ENCODE peak calls at places on chromosomes 1 and 21, in seven cellular contexts. One of them, this sample, is unnamed.
A peak's percentile ranks its signal among the peaks of the same experiment; 100 is the strongest.

GRCh38 chr1:84467298-84467697 is 11.8 kb upstream of the RPF1 start:
- DNase-seq in H9: no peak
- DNase-seq in GM23248: no peak
- DNase-seq in Karpas-422: no peak
- DNase-seq in HCT116: no peak
- DNase-seq in neural progenitor cell: no peak
- DNase-seq in fibroblast of lung: no peak
- DNase-seq in this sample: no peak

GRCh38 chr1:89765774-89766173 is 55.1 kb upstream of the LRRC8D start:
- DNase-seq in H9: no peak
- DNase-seq in GM23248: no peak
- DNase-seq in Karpas-422: no peak
- DNase-seq in HCT116: no peak
- DNase-seq in neural progenitor cell: no peak
- DNase-seq in fibroblast of lung: no peak
- DNase-seq in this sample: no peak

GRCh38 chr21:44932366-44933181 is 7.3 kb upstream of the SLX9 start:
- DNase-seq in H9: no peak
- DNase-seq in GM23248: peak; percentile 72
- DNase-seq in Karpas-422: peak; percentile 83
- DNase-seq in HCT116: no peak
- DNase-seq in neural progenitor cell: peak; percentile 66
- DNase-seq in fibroblast of lung: no peak
- DNase-seq in this sample: no peak

GRCh38 chr1:86156571-86157455 is at the start of gene COL24A1:
- DNase-seq in H9: peak; percentile 89
- DNase-seq in GM23248: peak; percentile 68
- DNase-seq in Karpas-422: peak; percentile 26
- DNase-seq in HCT116: no peak
- DNase-seq in neural progenitor cell: peak; percentile 87
- DNase-seq in fibroblast of lung: peak; percentile 71
- DNase-seq in this sample: no peak

GRCh38 chr1:107326823-107327445 is 186.1 kb downstream of the NTNG1 start:
- DNase-seq in H9: no peak
- DNase-seq in GM23248: peak; percentile 47
- DNase-seq in Karpas-422: peak; percentile 41
- DNase-seq in HCT116: no peak
- DNase-seq in neural progenitor cell: no peak
- DNase-seq in fibroblast of lung: peak; percentile 11
- DNase-seq in this sample: peak; percentile 10

GRCh38 chr1:111747282-111747734 is 8.1 kb upstream of the INKA2 start:
- DNase-seq in H9: peak; percentile 80
- DNase-seq in GM23248: peak; percentile 87
- DNase-seq in Karpas-422: peak; percentile 94
- DNase-seq in HCT116: peak; percentile 90
- DNase-seq in neural progenitor cell: peak; percentile 70
- DNase-seq in fibroblast of lung: peak; percentile 84
- DNase-seq in this sample: peak; percentile 91

GRCh38 chr1:184482113-184482512 is 95.3 kb downstream of the C1orf21 start:
- DNase-seq in H9: no peak
- DNase-seq in GM23248: peak; percentile 7
- DNase-seq in Karpas-422: no peak
- DNase-seq in HCT116: no peak
- DNase-seq in neural progenitor cell: no peak
- DNase-seq in fibroblast of lung: peak; percentile 88
- DNase-seq in this sample: no peak

GRCh38 chr1:85566890-85567289 is 13.7 kb upstream of the CCN1 start:
- DNase-seq in H9: no peak
- DNase-seq in GM23248: peak; percentile 46
- DNase-seq in Karpas-422: no peak
- DNase-seq in HCT116: no peak
- DNase-seq in neural progenitor cell: no peak
- DNase-seq in fibroblast of lung: no peak
- DNase-seq in this sample: no peak

GRCh38 chr1:215290018-215290417 is 207.5 kb downstream of the KCNK2 start:
- DNase-seq in H9: no peak
- DNase-seq in GM23248: peak; percentile 67
- DNase-seq in Karpas-422: no peak
- DNase-seq in HCT116: no peak
- DNase-seq in neural progenitor cell: no peak
- DNase-seq in fibroblast of lung: no peak
- DNase-seq in this sample: peak; percentile 19

GRCh38 chr1:208203848-208204609 is 40.2 kb downstream of the PLXNA2 start:
- DNase-seq in H9: no peak
- DNase-seq in GM23248: peak; percentile 75
- DNase-seq in Karpas-422: no peak
- DNase-seq in HCT116: no peak
- DNase-seq in neural progenitor cell: no peak
- DNase-seq in fibroblast of lung: peak; percentile 36
- DNase-seq in this sample: peak; percentile 70

GRCh38 chr21:37530901-37531351 is 164.4 kb downstream of the DYRK1A start:
- DNase-seq in H9: no peak
- DNase-seq in GM23248: no peak
- DNase-seq in Karpas-422: no peak
- DNase-seq in HCT116: no peak
- DNase-seq in neural progenitor cell: peak; percentile 13
- DNase-seq in fibroblast of lung: no peak
- DNase-seq in this sample: no peak

GRCh38 chr1:180609643-180610555 is 21.9 kb upstream of the XPR1 start:
- DNase-seq in H9: no peak
- DNase-seq in GM23248: peak; percentile 54
- DNase-seq in Karpas-422: no peak
- DNase-seq in HCT116: no peak
- DNase-seq in neural progenitor cell: no peak
- DNase-seq in fibroblast of lung: peak; percentile 51
- DNase-seq in this sample: peak; percentile 29

GRCh38 chr1:119919241-119919640 is 22.9 kb upstream of the ADAM30 start:
- DNase-seq in H9: no peak
- DNase-seq in GM23248: no peak
- DNase-seq in Karpas-422: no peak
- DNase-seq in HCT116: no peak
- DNase-seq in neural progenitor cell: no peak
- DNase-seq in fibroblast of lung: no peak
- DNase-seq in this sample: no peak

GRCh38 chr1:164774819-164775654 is 216.1 kb downstream of the PBX1 start:
- DNase-seq in H9: no peak
- DNase-seq in GM23248: no peak
- DNase-seq in Karpas-422: no peak
- DNase-seq in HCT116: no peak
- DNase-seq in neural progenitor cell: peak; percentile 61
- DNase-seq in fibroblast of lung: no peak
- DNase-seq in this sample: no peak

GRCh38 chr1:209600541-209600940 is 17.0 kb downstream of the CAMK1G start:
- DNase-seq in H9: no peak
- DNase-seq in GM23248: peak; percentile 12
- DNase-seq in Karpas-422: no peak
- DNase-seq in HCT116: no peak
- DNase-seq in neural progenitor cell: no peak
- DNase-seq in fibroblast of lung: no peak
- DNase-seq in this sample: no peak

GRCh38 chr1:160665330-160666078 is 18.7 kb upstream of the SLAMF1 start:
- DNase-seq in H9: no peak
- DNase-seq in GM23248: no peak
- DNase-seq in Karpas-422: no peak
- DNase-seq in HCT116: no peak
- DNase-seq in neural progenitor cell: no peak
- DNase-seq in fibroblast of lung: no peak
- DNase-seq in this sample: no peak

GRCh38 chr1:21820597-21821232 is 8.7 kb downstream of the LDLRAD2 start:
- DNase-seq in H9: no peak
- DNase-seq in GM23248: no peak
- DNase-seq in Karpas-422: peak; percentile 20
- DNase-seq in HCT116: no peak
- DNase-seq in neural progenitor cell: no peak
- DNase-seq in fibroblast of lung: no peak
- DNase-seq in this sample: peak; percentile 50

GRCh38 chr1:167298328-167298727 is 77.6 kb downstream of the POU2F1 start:
- DNase-seq in H9: no peak
- DNase-seq in GM23248: no peak
- DNase-seq in Karpas-422: no peak
- DNase-seq in HCT116: no peak
- DNase-seq in neural progenitor cell: no peak
- DNase-seq in fibroblast of lung: peak; percentile 25
- DNase-seq in this sample: no peak

GRCh38 chr1:147579532-147580199 is 38.4 kb downstream of the BCL9 start:
- DNase-seq in H9: no peak
- DNase-seq in GM23248: peak; percentile 56
- DNase-seq in Karpas-422: peak; percentile 11
- DNase-seq in HCT116: no peak
- DNase-seq in neural progenitor cell: no peak
- DNase-seq in fibroblast of lung: peak; percentile 78
- DNase-seq in this sample: no peak

GRCh38 chr1:33211972-33212371 is 30.1 kb upstream of the TRIM62 start:
- DNase-seq in H9: no peak
- DNase-seq in GM23248: no peak
- DNase-seq in Karpas-422: no peak
- DNase-seq in HCT116: no peak
- DNase-seq in neural progenitor cell: no peak
- DNase-seq in fibroblast of lung: no peak
- DNase-seq in this sample: no peak

GRCh38 chr1:12616709-12617373 is 1.2 kb downstream of the DHRS3 start:
- DNase-seq in H9: no peak
- DNase-seq in GM23248: peak; percentile 67
- DNase-seq in Karpas-422: no peak
- DNase-seq in HCT116: no peak
- DNase-seq in neural progenitor cell: peak; percentile 59
- DNase-seq in fibroblast of lung: no peak
- DNase-seq in this sample: peak; percentile 38

GRCh38 chr1:229199892-229200291 is 71.0 kb upstream of the RAB4A start:
- DNase-seq in H9: no peak
- DNase-seq in GM23248: no peak
- DNase-seq in Karpas-422: no peak
- DNase-seq in HCT116: no peak
- DNase-seq in neural progenitor cell: no peak
- DNase-seq in fibroblast of lung: peak; percentile 40
- DNase-seq in this sample: peak; percentile 84

GRCh38 chr1:241533375-241534115 is 1.4 kb downstream of the KMO start:
- DNase-seq in H9: no peak
- DNase-seq in GM23248: no peak
- DNase-seq in Karpas-422: no peak
- DNase-seq in HCT116: no peak
- DNase-seq in neural progenitor cell: no peak
- DNase-seq in fibroblast of lung: no peak
- DNase-seq in this sample: peak; percentile 97

GRCh38 chr1:22189619-22190018 is 46.7 kb upstream of the WNT4 start:
- DNase-seq in H9: no peak
- DNase-seq in GM23248: no peak
- DNase-seq in Karpas-422: no peak
- DNase-seq in HCT116: no peak
- DNase-seq in neural progenitor cell: no peak
- DNase-seq in fibroblast of lung: no peak
- DNase-seq in this sample: no peak

GRCh38 chr1:221708987-221709386 is 32.9 kb downstream of the DUSP10 start:
- DNase-seq in H9: no peak
- DNase-seq in GM23248: peak; percentile 63
- DNase-seq in Karpas-422: peak; percentile 43
- DNase-seq in HCT116: no peak
- DNase-seq in neural progenitor cell: peak; percentile 68
- DNase-seq in fibroblast of lung: peak; percentile 66
- DNase-seq in this sample: peak; percentile 41

GRCh38 chr1:177044390-177044789 is 120.1 kb downstream of the ASTN1 start:
- DNase-seq in H9: peak; percentile 76
- DNase-seq in GM23248: no peak
- DNase-seq in Karpas-422: no peak
- DNase-seq in HCT116: no peak
- DNase-seq in neural progenitor cell: peak; percentile 46
- DNase-seq in fibroblast of lung: no peak
- DNase-seq in this sample: no peak

GRCh38 chr21:26445440-26445839 is 127.6 kb downstream of the CYYR1 start:
- DNase-seq in H9: no peak
- DNase-seq in GM23248: peak; percentile 78
- DNase-seq in Karpas-422: no peak
- DNase-seq in HCT116: no peak
- DNase-seq in neural progenitor cell: no peak
- DNase-seq in fibroblast of lung: peak; percentile 14
- DNase-seq in this sample: no peak

GRCh38 chr1:151210830-151211229 is 12.5 kb downstream of the PIP5K1A start:
- DNase-seq in H9: no peak
- DNase-seq in GM23248: peak; percentile 74
- DNase-seq in Karpas-422: no peak
- DNase-seq in HCT116: no peak
- DNase-seq in neural progenitor cell: no peak
- DNase-seq in fibroblast of lung: peak; percentile 20
- DNase-seq in this sample: no peak
- H3K9me3 ChIP-seq in H9: no peaks in the 10 kb centered on the region
- H3K9me3 ChIP-seq in GM23248: no peaks in the 10 kb centered on the region
- H3K9me3 ChIP-seq in Karpas-422: no peaks in the 10 kb centered on the region
- H3K9me3 ChIP-seq in HCT116: no peaks in the 10 kb centered on the region
- H3K9me3 ChIP-seq in neural progenitor cell: no peaks in the 10 kb centered on the region
- H3K9me3 ChIP-seq in fibroblast of lung: no peaks in the 10 kb centered on the region
- H3K9me3 ChIP-seq in this sample: no peaks in the 10 kb centered on the region

DNA sequence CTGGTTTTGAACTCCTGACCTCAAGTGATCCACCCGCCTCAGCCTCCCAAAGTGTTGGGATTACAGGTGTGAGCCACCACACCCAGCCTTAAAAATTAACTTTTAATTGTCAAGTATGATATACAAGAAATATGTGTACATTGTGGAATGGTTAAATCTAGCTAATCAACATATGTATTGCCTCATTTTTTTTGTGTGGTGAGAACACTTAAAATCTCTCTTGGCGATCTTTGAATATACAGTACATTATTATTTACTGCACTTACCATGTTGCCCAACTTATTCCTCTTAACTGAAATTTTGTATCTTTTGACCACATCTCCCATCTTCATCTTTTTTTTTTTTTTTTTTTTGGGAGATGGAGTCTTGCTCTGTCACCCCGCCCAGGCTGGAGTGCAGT is 23.3 kb downstream of the THRAP3 start:
- DNase-seq in H9: no peak
- DNase-seq in GM23248: no peak
- DNase-seq in Karpas-422: no peak
- DNase-seq in HCT116: no peak
- DNase-seq in neural progenitor cell: no peak
- DNase-seq in fibroblast of lung: no peak
- DNase-seq in this sample: no peak
- H3K4me1 ChIP-seq in H9: no peaks in the 10 kb centered on the region
- H3K4me1 ChIP-seq in GM23248: peaks cover 58% of the 10 kb centered on the region
- H3K4me1 ChIP-seq in Karpas-422: peaks cover 17% of the 10 kb centered on the region
- H3K4me1 ChIP-seq in HCT116: peaks cover 56% of the 10 kb centered on the region
- H3K4me1 ChIP-seq in neural progenitor cell: no peaks in the 10 kb centered on the region
- H3K4me1 ChIP-seq in fibroblast of lung: peaks cover 9% of the 10 kb centered on the region
- H3K4me1 ChIP-seq in this sample: peaks cover 2% of the 10 kb centered on the region

DNA sequence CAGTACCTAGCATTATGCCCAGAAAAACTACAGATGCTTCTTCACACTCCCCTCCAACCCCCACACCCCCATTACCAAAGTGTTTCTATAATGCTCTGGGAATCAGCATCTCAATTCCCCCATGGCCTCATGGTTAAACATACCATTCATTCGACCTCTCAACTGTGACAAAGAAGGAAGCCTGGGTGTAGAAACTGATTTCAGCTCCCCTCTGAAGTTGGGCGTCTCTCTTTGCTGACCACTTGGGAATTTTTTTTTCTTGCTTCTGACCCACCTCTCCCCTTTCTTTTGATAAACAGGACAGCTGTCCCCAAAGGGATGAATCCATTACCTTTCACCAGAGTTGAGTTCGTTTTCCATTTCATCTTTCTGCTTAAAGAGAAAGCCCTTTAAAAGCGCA is 116.4 kb upstream of the HOOK1 start:
- DNase-seq in H9: no peak
- DNase-seq in GM23248: no peak
- DNase-seq in Karpas-422: no peak
- DNase-seq in HCT116: no peak
- DNase-seq in neural progenitor cell: no peak
- DNase-seq in fibroblast of lung: no peak
- DNase-seq in this sample: no peak
- H3K4me2 ChIP-seq in H9: no peak overlapping the region
- H3K4me2 ChIP-seq in GM23248: peak overlapping the region; percentile 48
- H3K4me2 ChIP-seq in Karpas-422: no peak overlapping the region
- H3K4me2 ChIP-seq in HCT116: no peak overlapping the region
- H3K4me2 ChIP-seq in neural progenitor cell: peak overlapping the region; percentile 8
- H3K4me2 ChIP-seq in fibroblast of lung: no peak overlapping the region
- H3K4me2 ChIP-seq in this sample: no peak overlapping the region

GRCh38 chr1:2951856-2952255 is 69.4 kb upstream of the ACTRT2 start:
- DNase-seq in H9: no peak
- DNase-seq in GM23248: no peak
- DNase-seq in Karpas-422: no peak
- DNase-seq in HCT116: no peak
- DNase-seq in neural progenitor cell: no peak
- DNase-seq in fibroblast of lung: no peak
- DNase-seq in this sample: no peak
- H3K9me3 ChIP-seq in H9: peaks cover 78% of the 10 kb centered on the region
- H3K9me3 ChIP-seq in GM23248: no peaks in the 10 kb centered on the region
- H3K9me3 ChIP-seq in Karpas-422: peaks cover 13% of the 10 kb centered on the region
- H3K9me3 ChIP-seq in HCT116: peaks cover 3% of the 10 kb centered on the region
- H3K9me3 ChIP-seq in neural progenitor cell: peaks cover 26% of the 10 kb centered on the region
- H3K9me3 ChIP-seq in fibroblast of lung: no peaks in the 10 kb centered on the region
- H3K9me3 ChIP-seq in this sample: peaks cover 33% of the 10 kb centered on the region